ENCODE peak calls at places on chromosomes 4 and X, in six cellular contexts. I, R, G, F, B and C are unnamed samples.

GRCh38 chr4:185711764-185712163 is 100.2 kb downstream of the SORBS2 start:
- DNase-seq in R (no peak), F (no peak), I (no peak), G (no peak), B (no peak), C (no peak)

GRCh38 chrX:50770702-50771101 is 43.3 kb downstream of the SHROOM4 start:
- DNase-seq in R (no peak), B (no peak), F (no peak), I (no peak), G (no peak), C (peak; percentile 83)

GRCh38 chr4:25090516-25090915 is 59.8 kb upstream of the LGI2 start:
- DNase-seq in R (no peak), B (peak; percentile 59), G (no peak), I (no peak), F (no peak), C (no peak)

GRCh38 chrX:20973038-20973437 is 401.2 kb upstream of the CNKSR2 start:
- DNase-seq in F (no peak), B (no peak), G (no peak), R (no peak), I (no peak), C (no peak)

GRCh38 chrX:15202458-15203177 is 67.3 kb downstream of the ASB9 start:
- DNase-seq in R (no peak), I (no peak), F (no peak), B (peak; percentile 68), G (no peak), C (no peak)

GRCh38 chr4:2284934-2285664 is 23.2 kb upstream of the MXD4 start:
- DNase-seq in G (no peak), F (no peak), B (peak; percentile 79), R (no peak), I (no peak), C (no peak)

GRCh38 chr4:14180983-14181601 is 553.6 kb upstream of the BOD1L1 start:
- DNase-seq in F (no peak), I (no peak), B (no peak), G (no peak), R (no peak), C (no peak)

GRCh38 chr4:71595576-71596108 is 188.2 kb downstream of the GC start:
- DNase-seq in R (no peak), G (no peak), B (peak; percentile 19), F (no peak), I (no peak), C (no peak)

GRCh38 chr4:14924945-14925344 is 77.3 kb upstream of the CPEB2 start:
- DNase-seq in F (no peak), I (no peak), R (no peak), G (no peak), B (no peak), C (no peak)

GRCh38 chr4:74638689-74639088 is 155.6 kb downstream of the BTC start:
- DNase-seq in R (no peak), I (no peak), F (no peak), G (no peak), B (no peak), C (no peak)

GRCh38 chr4:171993247-171993646 is 180.0 kb downstream of the GALNTL6 start:
- DNase-seq in F (no peak), I (no peak), R (no peak), B (no peak), G (no peak), C (no peak)

GRCh38 chr4:947491-947971 is 15.3 kb downstream of the TMEM175 start:
- DNase-seq in F (peak; percentile 35), G (no peak), B (no peak), I (no peak), R (no peak), C (no peak)

GRCh38 chr4:99382745-99383360 is 30.3 kb upstream of the ADH1C start:
- DNase-seq in R (no peak), F (no peak), B (no peak), I (no peak), G (no peak), C (no peak)

GRCh38 chr4:38073596-38074234 is 113.5 kb downstream of the PTTG2 start:
- DNase-seq in I (no peak), G (no peak), B (peak; percentile 46), F (no peak), R (no peak), C (no peak)

GRCh38 chr4:176193898-176194297 is 1.5 kb downstream of the SPATA4 start:
- DNase-seq in R (no peak), F (no peak), I (no peak), G (no peak), B (peak; percentile 96), C (no peak)

GRCh38 chr4:67765401-67765800 is 11.2 kb upstream of the GNRHR start:
- DNase-seq in G (no peak), F (no peak), I (no peak), R (no peak), B (peak; percentile 41), C (no peak)

GRCh38 chr4:167940217-167940616 is 152.1 kb upstream of the ANXA10 start:
- DNase-seq in F (no peak), R (no peak), I (no peak), G (no peak), B (no peak), C (no peak)

GRCh38 chr4:41307633-41308032 is 50.9 kb downstream of the UCHL1 start:
- DNase-seq in F (no peak), B (no peak), I (no peak), G (no peak), R (no peak), C (no peak)

GRCh38 chrX:8147216-8147615 is 23.9 kb downstream of the VCX2 start:
- DNase-seq in R (no peak), G (peak; percentile 14), I (no peak), F (no peak), B (no peak), C (no peak)

GRCh38 chrX:140764401-140764919 is 54.9 kb downstream of the LINC00632 start:
- DNase-seq in B (peak; percentile 80), F (peak; percentile 52), G (no peak), I (no peak), R (peak; percentile 47), C (peak; percentile 12)

GRCh38 chr4:65399131-65399530 is 271.2 kb downstream of the EPHA5 start:
- DNase-seq in B (no peak), I (no peak), F (no peak), G (no peak), R (no peak), C (peak; percentile 8)

GRCh38 chr4:133316874-133317273 is 167.8 kb downstream of the PCDH10 start:
- DNase-seq in I (no peak), F (no peak), R (no peak), G (no peak), B (peak; percentile 2), C (no peak)

GRCh38 chr4:133720001-133720400 is 481.6 kb downstream of the PABPC4L start:
- DNase-seq in G (no peak), R (no peak), F (no peak), I (no peak), B (no peak), C (no peak)

GRCh38 chrX:33339219-33339618 is 127.9 kb upstream of the DMD start:
- DNase-seq in F (no peak), I (no peak), B (no peak), G (no peak), R (no peak), C (no peak)

GRCh38 chrX:50813843-50814661 is at the start of gene SHROOM4:
- DNase-seq in F (peak; percentile 48), G (peak; percentile 63), B (peak; percentile 76), R (no peak), I (no peak), C (peak; percentile 35)

GRCh38 chrX:103343105-103343504 is 13.1 kb downstream of the TCEAL7 start:
- DNase-seq in G (no peak), I (no peak), B (peak; percentile 59), R (peak; percentile 81), F (no peak), C (peak; percentile 62)

GRCh38 chr4:7759635-7760034 is 180.0 kb downstream of the AFAP1 start:
- DNase-seq in I (no peak), R (no peak), B (no peak), G (no peak), F (peak; percentile 30), C (no peak)

GRCh38 chrX:23332888-23333821 is 1.5 kb upstream of the PTCHD1 start:
- DNase-seq in B (no peak), R (no peak), G (no peak), F (no peak), I (no peak), C (no peak)

GRCh38 chr4:140851032-140851636 is 94.9 kb upstream of the TBC1D9 start:
- DNase-seq in R (peak; percentile 66), B (peak; percentile 73), F (no peak), G (peak; percentile 75), I (no peak), C (peak; percentile 32)

GRCh38 chrX:38006283-38006682 is at the start of gene SYTL5:
- DNase-seq in R (no peak), G (no peak), F (no peak), B (no peak), I (no peak), C (no peak)

DNA sequence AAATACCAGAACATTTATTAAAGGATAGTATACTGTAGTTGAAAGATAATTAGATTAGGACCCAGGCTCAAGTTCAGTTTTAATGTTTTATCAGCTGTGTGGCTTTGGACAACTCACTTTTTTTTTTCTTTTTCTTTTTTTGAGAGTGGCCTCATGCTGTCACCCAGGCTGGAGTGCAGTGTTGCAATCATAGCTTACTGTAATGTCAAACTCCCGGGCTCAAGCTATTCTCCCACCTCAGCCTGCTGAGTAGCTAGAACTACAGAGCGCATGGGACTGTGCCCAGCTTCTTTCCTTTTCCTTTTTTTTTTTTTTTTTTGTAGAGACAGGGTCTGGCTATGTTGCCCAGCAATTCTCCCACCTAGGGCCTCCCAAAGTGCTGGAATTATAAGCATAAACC is 28.1 kb upstream of the NEIL3 start:
- DNase-seq in I (no peak), B (peak; percentile 34), R (no peak), F (no peak), G (no peak), C (no peak)
- H3K27ac ChIP-seq in I (no peak overlapping the region), B (no peak overlapping the region), R (no peak overlapping the region), F (no peak overlapping the region), G (no peak overlapping the region), C (no peak overlapping the region)

GRCh38 chrX:39527045-39527444 is 570.7 kb downstream of the BCOR start:
- DNase-seq in R (no peak), B (peak; percentile 71), F (no peak), G (no peak), I (no peak), C (no peak)
- H3K9me3 ChIP-seq in R (no peaks in the 10 kb centered on the region), B (no peaks in the 10 kb centered on the region), F (no peaks in the 10 kb centered on the region), G (no peaks in the 10 kb centered on the region), I (no peaks in the 10 kb centered on the region), C (no peaks in the 10 kb centered on the region)

GRCh38 chr4:143405197-143405730 is 68.6 kb downstream of the GAB1 start:
- DNase-seq in G (no peak), I (no peak), F (no peak), R (no peak), B (no peak), C (no peak)
- H3K27ac ChIP-seq in G (no peak overlapping the region), I (no peak overlapping the region), F (peak overlapping the region; percentile 94), R (no peak overlapping the region), B (no peak overlapping the region), C (no peak overlapping the region)

GRCh38 chrX:123313486-123313885 is 129.4 kb downstream of the GRIA3 start:
- DNase-seq in R (no peak), I (no peak), F (no peak), G (no peak), B (no peak), C (no peak)

GRCh38 chrX:123310112-123310511 is 126.0 kb downstream of the GRIA3 start:
- DNase-seq in G (no peak), F (no peak), R (no peak), I (no peak), B (no peak), C (no peak)

GRCh38 chrX:123308663-123309062 is 124.6 kb downstream of the GRIA3 start:
- DNase-seq in F (no peak), G (no peak), B (no peak), I (no peak), R (no peak), C (no peak)

GRCh38 chrX:123311486-123311885 is 127.4 kb downstream of the GRIA3 start:
- DNase-seq in R (no peak), F (no peak), G (no peak), I (no peak), B (no peak), C (no peak)
- H3K9me3 ChIP-seq in R (no peaks in the 10 kb centered on the region), F (no peaks in the 10 kb centered on the region), G (no peaks in the 10 kb centered on the region), I (no peaks in the 10 kb centered on the region), B (no peaks in the 10 kb centered on the region), C (no peaks in the 10 kb centered on the region)